ENCODE peak calls at places on chromosomes 4 and X, in six cellular contexts. One of them, this sample, is unnamed.

GRCh38 chr4:72136429-72136828 is 104.6 kb downstream of the NPFFR2 start:
- DNase-seq in nucleus accumbens: no peak
- DNase-seq in A673: no peak
- DNase-seq in tibial artery: no peak
- DNase-seq in EH: no peak
- DNase-seq in WERI-Rb-1: no peak
- DNase-seq in this sample: no peak

GRCh38 chrX:42930951-42931350 is 153.0 kb upstream of the PPP1R2C start:
- DNase-seq in nucleus accumbens: no peak
- DNase-seq in A673: no peak
- DNase-seq in tibial artery: no peak
- DNase-seq in EH: no peak
- DNase-seq in WERI-Rb-1: no peak
- DNase-seq in this sample: no peak

GRCh38 chrX:8274166-8274565 is 103.1 kb upstream of the VCX2 start:
- DNase-seq in nucleus accumbens: no peak
- DNase-seq in A673: no peak
- DNase-seq in tibial artery: no peak
- DNase-seq in EH: no peak
- DNase-seq in WERI-Rb-1: no peak
- DNase-seq in this sample: no peak

GRCh38 chrX:132776486-132777210 is 181.8 kb downstream of the HS6ST2 start:
- DNase-seq in nucleus accumbens: no peak
- DNase-seq in A673: no peak
- DNase-seq in tibial artery: no peak
- DNase-seq in EH: no peak
- DNase-seq in WERI-Rb-1: no peak
- DNase-seq in this sample: no peak

GRCh38 chrX:123756320-123756719 is 23.5 kb upstream of the THOC2 start:
- DNase-seq in nucleus accumbens: no peak
- DNase-seq in A673: no peak
- DNase-seq in tibial artery: no peak
- DNase-seq in EH: peak
- DNase-seq in WERI-Rb-1: no peak
- DNase-seq in this sample: no peak

GRCh38 chrX:18886344-18887161 is 97.4 kb downstream of the PHKA2 start:
- DNase-seq in nucleus accumbens: peak
- DNase-seq in A673: peak
- DNase-seq in tibial artery: peak
- DNase-seq in EH: peak
- DNase-seq in WERI-Rb-1: peak
- DNase-seq in this sample: peak

GRCh38 chrX:131264053-131264452 is 25.1 kb downstream of the IGSF1 start:
- DNase-seq in nucleus accumbens: no peak
- DNase-seq in A673: no peak
- DNase-seq in tibial artery: no peak
- DNase-seq in EH: no peak
- DNase-seq in WERI-Rb-1: no peak
- DNase-seq in this sample: no peak

GRCh38 chr4:100582146-100582545 is 64.3 kb upstream of the EMCN start:
- DNase-seq in nucleus accumbens: no peak
- DNase-seq in A673: peak
- DNase-seq in tibial artery: no peak
- DNase-seq in EH: no peak
- DNase-seq in WERI-Rb-1: no peak
- DNase-seq in this sample: no peak

GRCh38 chr4:107902715-107903114 is 28.6 kb upstream of the CYP2U1 start:
- DNase-seq in nucleus accumbens: no peak
- DNase-seq in A673: no peak
- DNase-seq in tibial artery: no peak
- DNase-seq in EH: no peak
- DNase-seq in WERI-Rb-1: no peak
- DNase-seq in this sample: no peak

GRCh38 chr4:153232768-153233167 is 28.5 kb downstream of the TRIM2 start:
- DNase-seq in nucleus accumbens: no peak
- DNase-seq in A673: peak
- DNase-seq in tibial artery: no peak
- DNase-seq in EH: peak
- DNase-seq in WERI-Rb-1: peak
- DNase-seq in this sample: no peak

GRCh38 chr4:129437347-129437746 is 341.4 kb downstream of the C4orf33 start:
- DNase-seq in nucleus accumbens: no peak
- DNase-seq in A673: no peak
- DNase-seq in tibial artery: no peak
- DNase-seq in EH: no peak
- DNase-seq in WERI-Rb-1: no peak
- DNase-seq in this sample: no peak

GRCh38 chr4:140012688-140013087 is 141.3 kb downstream of the MAML3 start:
- DNase-seq in nucleus accumbens: peak
- DNase-seq in A673: peak
- DNase-seq in tibial artery: no peak
- DNase-seq in EH: peak
- DNase-seq in WERI-Rb-1: peak
- DNase-seq in this sample: peak

This sample was measured in activated gamma-delta T cell treated with anti-CD3 and anti-CD28 coated beads, Interleukin-2, amount 50 U/mL, for 16 hours.